ENCODE peak calls at places on chromosome X, in six cellular contexts. K is K562, L is AG09319, M is mesothelial cell of epicardium, D is MCF 10A, V is nephron progenitor cell. U is an unnamed sample.

GRCh38 chrX:40792433-40792832 is 57.1 kb upstream of the MED14 start:
- DNase-seq in K (no peak), D (no peak), V (no peak), L (no peak), M (no peak), U (no peak)

GRCh38 chrX:129493643-129494042 is 29.6 kb downstream of the SMARCA1 start:
- DNase-seq in M (no peak), D (peak), L (no peak), K (no peak), V (no peak), U (no peak)

GRCh38 chrX:103344606-103345005 is 11.7 kb upstream of the TCEAL9 start:
- DNase-seq in K (no peak), L (no peak), M (no peak), V (no peak), D (no peak), U (no peak)

GRCh38 chrX:10582945-10583344 is 37.4 kb downstream of the MID1 start:
- DNase-seq in M (no peak), L (no peak), K (no peak), D (no peak), V (no peak), U (no peak)

GRCh38 chrX:15683193-15683592 is 18.6 kb upstream of the CLTRN start:
- DNase-seq in L (no peak), K (no peak), D (no peak), M (no peak), V (no peak), U (no peak)

GRCh38 chrX:130575831-130576404 is 174.1 kb downstream of the RBMX2 start:
- DNase-seq in K (peak), L (no peak), M (no peak), D (peak), V (peak), U (no peak)

GRCh38 chrX:53716328-53717088 is 30.0 kb upstream of the HUWE1 start:
- DNase-seq in L (no peak), M (no peak), K (no peak), V (no peak), D (no peak), U (no peak)

GRCh38 chrX:11558972-11559371 is 106.7 kb downstream of the ARHGAP6 start:
- DNase-seq in V (peak), K (peak), L (no peak), D (peak), M (no peak), U (no peak)

GRCh38 chrX:2451456-2452316 is 49.1 kb downstream of the DHRSX start:
- DNase-seq in V (no peak), M (no peak), D (no peak), K (peak), L (no peak), U (no peak)

GRCh38 chrX:10611441-10612090 is 8.8 kb downstream of the MID1 start:
- DNase-seq in L (no peak), K (no peak), D (no peak), M (no peak), V (no peak), U (no peak)

GRCh38 chrX:105552395-105552794 is 269.9 kb upstream of the NRK start:
- DNase-seq in V (no peak), K (no peak), M (no peak), L (no peak), D (peak), U (no peak)
- TF ChIP-seq CTCF in V (no peak), K (no peak), M (no peak), L (no peak), D (no peak), U (no peak)

DNA sequence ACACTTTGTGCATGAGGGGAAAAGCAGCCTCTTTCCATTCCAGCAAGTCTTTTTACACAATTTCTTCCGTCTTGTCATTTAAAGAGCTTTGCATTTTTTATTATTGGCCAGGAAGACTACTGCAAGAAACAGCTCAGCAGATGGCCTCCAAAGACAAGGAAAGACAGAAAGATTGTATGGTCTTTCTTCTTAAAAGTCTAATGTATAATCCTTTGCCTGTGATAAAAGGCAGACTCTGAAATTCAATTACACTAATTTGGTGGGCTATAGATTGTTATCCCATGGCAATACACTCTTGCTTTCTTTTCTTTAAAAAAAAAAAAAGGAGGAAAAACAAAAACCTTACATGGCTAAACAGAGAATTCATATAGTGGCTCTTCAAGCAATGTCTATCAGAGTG is 5.9 kb downstream of the CAPN6 start:
- DNase-seq in L (no peak), M (no peak), V (no peak), K (no peak), D (no peak), U (no peak)
- TF ChIP-seq CTCF in L (no peak), M (no peak), V (no peak), K (no peak), D (no peak), U (no peak)

DNA sequence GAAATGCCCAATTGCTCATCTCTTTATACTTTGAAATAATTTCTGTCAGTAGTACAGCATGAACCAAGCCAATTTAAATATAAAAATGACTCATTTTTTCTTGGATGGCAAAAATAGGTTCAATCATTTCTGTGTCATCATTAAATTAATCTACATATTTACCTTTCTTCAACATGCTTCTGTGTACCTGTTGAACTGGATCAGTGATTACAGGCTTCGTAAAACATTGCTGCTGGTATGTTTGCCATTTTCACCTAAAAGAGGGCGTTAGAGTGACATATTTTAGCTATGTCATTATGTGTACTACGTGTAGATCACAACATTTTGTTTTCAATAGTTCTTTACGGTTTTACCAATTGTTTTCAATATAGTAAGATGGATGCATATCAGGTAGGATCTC is 340.5 kb upstream of the MAOA start:
- DNase-seq in K (no peak), L (no peak), D (no peak), M (no peak), V (no peak), U (no peak)
- TF ChIP-seq CTCF in K (no peak), L (no peak), D (no peak), M (no peak), V (no peak), U (no peak)

GRCh38 chrX:317424-318067 is 1.1 kb downstream of the GTPBP6 start:
- DNase-seq in K (peak), M (no peak), D (no peak), L (peak), V (no peak), U (no peak)

GRCh38 chrX:318068-318738 is 393 bp downstream of the GTPBP6 start:
- DNase-seq in M (peak), K (peak), V (peak), D (peak), L (peak), U (peak)

GRCh38 chrX:319579-320125 is 1.1 kb upstream of the GTPBP6 start:
- DNase-seq in L (no peak), D (no peak), V (no peak), K (no peak), M (no peak), U (no peak)

GRCh38 chrX:320126-320783 is 1.7 kb upstream of the GTPBP6 start:
- DNase-seq in M (no peak), V (no peak), L (no peak), D (no peak), K (no peak), U (no peak)

DNA sequence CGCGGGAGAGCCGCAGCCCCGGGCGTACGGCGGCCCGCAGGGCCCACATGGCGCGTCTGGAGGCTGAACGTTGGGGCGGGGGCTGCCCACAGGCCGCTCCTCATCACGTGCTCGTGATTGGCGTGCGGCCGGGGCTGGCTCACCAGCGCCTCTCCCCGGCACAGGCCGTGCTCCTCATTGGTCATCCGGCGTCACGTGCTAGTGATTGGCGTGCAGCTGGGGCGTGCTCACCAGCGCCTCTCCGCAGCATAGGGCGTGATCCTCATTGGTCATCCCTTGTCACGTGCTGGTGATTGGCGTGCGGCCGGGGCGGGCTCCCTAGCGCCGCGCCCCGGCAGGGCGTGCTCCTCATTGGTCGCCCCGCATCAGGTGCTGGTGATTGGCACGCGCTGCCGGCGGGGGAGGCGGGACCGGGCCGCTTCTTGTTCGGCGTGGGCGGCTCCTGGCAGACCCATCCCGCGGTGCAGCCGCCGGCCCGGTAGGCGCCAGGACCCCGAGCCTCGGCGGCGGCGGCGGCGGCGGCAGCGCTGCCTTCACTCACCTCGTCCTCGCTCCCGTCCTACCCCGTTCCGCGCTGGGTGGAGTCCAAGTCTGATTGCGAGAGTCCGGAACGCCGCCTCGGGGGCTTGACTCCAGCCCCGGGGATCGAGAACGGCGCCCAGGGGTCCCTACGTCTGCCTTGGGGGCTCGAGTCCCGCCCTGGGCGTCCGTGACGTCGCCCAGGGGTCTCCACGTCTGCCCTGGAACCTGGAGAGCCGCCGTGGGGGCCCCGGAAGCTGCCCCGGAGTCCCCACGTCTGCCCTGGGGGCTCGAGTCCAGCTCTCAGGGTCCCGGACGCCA is at the start of gene GTPBP6:
- DNase-seq in V (peak), D (peak), L (peak), M (peak), K (peak), U (peak)
- TF ChIP-seq CTCF in V (no peak), D (no peak), L (peak), M (no peak), K (peak), U (peak)

GRCh38 chrX:134721766-134722532 is 63.7 kb upstream of the PLAC1 start:
- DNase-seq in V (no peak), K (no peak), L (no peak), M (no peak), D (no peak), U (no peak)

GRCh38 chrX:134732676-134733075 is 74.4 kb upstream of the PLAC1 start:
- DNase-seq in L (no peak), M (no peak), V (no peak), K (no peak), D (no peak), U (no peak)

GRCh38 chrX:134732152-134732551 is 73.9 kb upstream of the PLAC1 start:
- DNase-seq in M (no peak), D (no peak), V (no peak), K (no peak), L (no peak), U (no peak)

GRCh38 chrX:134725103-134725690 is 66.9 kb upstream of the PLAC1 start:
- DNase-seq in V (no peak), L (no peak), M (no peak), D (no peak), K (no peak), U (no peak)

DNA sequence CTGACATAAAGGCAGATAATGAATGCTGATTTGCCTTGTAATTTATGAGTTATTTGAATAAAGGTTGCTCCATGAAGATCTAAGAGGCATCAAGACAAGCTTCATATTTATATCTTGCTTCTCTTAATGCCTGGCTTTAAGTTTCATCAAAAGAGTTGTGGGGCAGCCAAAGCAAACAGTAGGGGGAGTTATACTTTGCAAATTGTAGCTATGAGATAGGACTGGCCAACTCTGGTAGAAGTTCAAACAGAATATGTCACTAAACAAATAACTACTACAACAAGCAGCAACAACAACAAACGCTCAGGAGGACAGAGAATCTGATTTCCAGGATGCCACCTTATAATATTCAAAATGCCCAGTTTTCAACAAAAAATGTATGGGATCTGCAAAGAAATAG is 69.1 kb upstream of the PLAC1 start:
- DNase-seq in D (peak), M (no peak), K (no peak), V (no peak), L (no peak), U (no peak)
- TF ChIP-seq CTCF in D (no peak), M (no peak), K (peak), V (no peak), L (no peak), U (no peak)

DNA sequence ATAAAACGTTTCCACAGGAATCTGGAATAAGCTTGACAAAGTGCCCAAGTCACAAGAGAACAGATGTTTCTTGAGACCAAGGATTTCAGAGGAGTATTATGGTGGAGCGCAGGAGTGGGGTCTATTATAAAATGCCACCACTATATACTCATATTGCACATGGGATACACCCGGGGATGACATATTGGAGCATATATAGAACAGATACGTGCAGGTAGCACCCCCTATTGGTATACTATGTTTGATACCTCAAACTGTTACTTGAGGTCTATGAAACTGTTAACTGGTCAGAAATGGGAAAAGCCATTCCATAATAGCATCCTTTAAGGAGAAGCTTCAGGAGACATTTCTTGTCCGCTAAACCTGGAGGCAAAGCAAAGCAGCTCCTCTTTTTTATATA is 86.0 kb downstream of the PCYT1B start:
- DNase-seq in D (peak), K (peak), V (no peak), M (no peak), L (no peak), U (no peak)
- TF ChIP-seq CTCF in D (peak), K (peak), V (no peak), M (no peak), L (no peak), U (no peak)

DNA sequence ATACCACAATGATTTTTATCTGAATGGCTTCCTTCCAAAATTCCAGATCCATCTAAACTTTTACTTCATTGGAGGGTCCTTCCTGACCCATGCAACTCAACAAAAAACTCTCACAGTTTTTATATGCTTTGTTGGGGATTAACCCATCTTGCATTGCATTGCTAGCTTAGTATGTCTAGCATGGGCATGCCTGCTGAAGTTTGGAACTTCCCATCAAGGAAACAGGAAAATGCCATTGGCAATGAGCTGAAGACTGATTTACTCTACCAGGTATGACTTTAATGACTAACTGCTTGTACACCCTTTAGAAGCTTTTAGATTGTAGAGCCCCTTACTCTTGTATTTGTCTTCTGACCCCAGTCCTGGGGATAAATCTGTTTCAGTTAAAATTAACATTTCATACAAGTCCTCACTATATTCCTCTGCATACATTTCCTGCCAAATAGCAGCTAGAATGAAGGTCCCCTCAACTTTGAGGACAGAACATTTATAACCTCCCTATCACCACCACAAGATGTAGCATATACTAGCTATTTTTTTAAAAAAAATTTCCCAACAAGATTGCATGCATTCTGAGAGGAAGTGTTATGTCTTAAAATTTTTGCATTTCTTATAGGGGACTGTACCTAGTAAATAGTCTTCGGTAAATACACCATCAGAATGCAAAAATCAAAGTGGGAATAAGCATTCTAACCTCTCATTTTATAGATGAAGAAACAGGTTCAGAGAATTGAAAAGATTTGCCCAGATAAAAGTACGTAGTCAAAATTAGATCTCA is 52.5 kb upstream of the ATXN3L start:
- DNase-seq in V (no peak), M (no peak), K (no peak), L (no peak), D (no peak), U (no peak)
- TF ChIP-seq CTCF in V (no peak), M (no peak), K (no peak), L (no peak), D (no peak), U (no peak)

U was measured in BJ.